ENCODE peak calls at places on chromosomes 6 and 20, in nine cellular contexts. Z is stimulated activated CD4-positive, alpha-beta T cell treated with anti-CD3 and anti-CD28 coated beads, Interleukin-15, amount 100 ng/mL, for 24 hours; F is SK-N-MC; J is H54; W is choroid plexus epithelial cell; O is retina; A is endothelial cell; N is substantia nigra; R is left cardiac atrium. I is an unnamed sample.

GRCh38 chr20:12882832-12883506 is 125.8 kb upstream of the SPTLC3 start:
- DNase-seq in F (no peak), N (no peak), A (no peak), O (no peak), J (no peak), W (peak; percentile 84), R (no peak), Z (no peak), I (no peak)

GRCh38 chr6:56807335-56807991 is 147.4 kb upstream of the BEND6 start:
- DNase-seq in F (no peak), W (peak; percentile 26), Z (no peak), A (no peak), R (no peak), O (no peak), J (no peak), N (no peak), I (no peak)

GRCh38 chr6:14547284-14548001 is 429.9 kb downstream of the CD83 start:
- DNase-seq in Z (no peak), N (no peak), F (no peak), A (no peak), J (no peak), W (no peak), O (no peak), R (no peak), I (no peak)

GRCh38 chr6:21527731-21528130 is 65.8 kb upstream of the SOX4 start:
- DNase-seq in Z (no peak), N (no peak), R (no peak), A (no peak), W (no peak), O (no peak), F (no peak), J (no peak), I (no peak)

GRCh38 chr20:22908437-22908836 is 126.7 kb upstream of the SSTR4 start:
- DNase-seq in F (no peak), N (no peak), R (no peak), O (no peak), J (no peak), W (no peak), A (no peak), Z (no peak), I (no peak)

GRCh38 chr6:170082067-170082466 is 208.8 kb downstream of the DLL1 start:
- DNase-seq in J (no peak), N (no peak), A (no peak), Z (no peak), R (peak; percentile 18), F (no peak), W (no peak), O (peak; percentile 6), I (no peak)

GRCh38 chr6:147166360-147166944 is 37.8 kb upstream of the STXBP5 start:
- DNase-seq in A (peak; percentile 7), J (no peak), Z (no peak), W (peak; percentile 41), F (no peak), O (no peak), R (no peak), N (no peak), I (no peak)

GRCh38 chr6:766625-767024 is 73.7 kb upstream of the EXOC2 start:
- DNase-seq in F (no peak), O (no peak), A (no peak), Z (no peak), J (no peak), W (no peak), N (no peak), R (no peak), I (no peak)

GRCh38 chr20:3794701-3795420 is 1.2 kb upstream of the CDC25B start:
- DNase-seq in W (no peak), J (no peak), F (no peak), R (no peak), Z (no peak), O (no peak), N (no peak), A (no peak), I (no peak)

GRCh38 chr6:53048431-53049195 is 16.6 kb upstream of the FBXO9 start:
- DNase-seq in N (no peak), Z (no peak), A (no peak), W (peak; percentile 90), O (no peak), R (no peak), J (peak; percentile 47), F (no peak), I (no peak)

GRCh38 chr6:166633732-166634535 is 6.9 kb upstream of the RPS6KA2 start:
- DNase-seq in F (no peak), A (no peak), O (no peak), R (no peak), N (no peak), Z (no peak), W (no peak), J (no peak), I (no peak)

GRCh38 chr6:52016918-52017748 is 70.3 kb downstream of the PKHD1 start:
- DNase-seq in R (no peak), A (no peak), Z (no peak), F (no peak), J (no peak), W (no peak), O (no peak), N (no peak), I (no peak)

GRCh38 chr6:77778527-77778926 is 125.7 kb downstream of the MEI4 start:
- DNase-seq in R (no peak), W (no peak), O (no peak), N (no peak), J (no peak), A (no peak), Z (no peak), F (no peak), I (no peak)

GRCh38 chr6:169811072-169811471 is 59.6 kb downstream of the ERMARD start:
- DNase-seq in A (no peak), Z (no peak), R (no peak), O (no peak), F (no peak), W (no peak), J (no peak), N (no peak), I (no peak)

GRCh38 chr6:113122060-113122459 is 735.1 kb upstream of the MARCKS start:
- DNase-seq in A (peak; percentile 5), N (no peak), O (no peak), F (no peak), Z (no peak), R (no peak), W (peak; percentile 95), J (no peak), I (no peak)

GRCh38 chr20:46494077-46494476 is 19.3 kb downstream of the ZNF334 start:
- DNase-seq in R (no peak), J (no peak), W (no peak), Z (no peak), N (no peak), F (no peak), A (no peak), O (no peak), I (no peak)

GRCh38 chr6:157774153-157775135 is 48.6 kb upstream of the SNX9 start:
- DNase-seq in F (no peak), R (no peak), W (no peak), N (peak; percentile 31), Z (no peak), A (no peak), O (peak; percentile 9), J (no peak), I (peak; percentile 21)

GRCh38 chr20:31593221-31594001 is 11.7 kb upstream of the ID1 start:
- DNase-seq in N (no peak), Z (no peak), O (no peak), A (no peak), R (peak; percentile 59), W (peak; percentile 85), F (no peak), J (peak; percentile 92), I (no peak)

GRCh38 chr20:61942526-61942925 is 123.2 kb downstream of the TAF4 start:
- DNase-seq in R (peak; percentile 6), A (no peak), N (no peak), Z (no peak), J (no peak), O (no peak), W (no peak), F (no peak), I (peak; percentile 8)

GRCh38 chr20:12638633-12639360 is 370.0 kb upstream of the SPTLC3 start:
- DNase-seq in J (no peak), R (no peak), O (peak; percentile 43), A (no peak), F (no peak), W (no peak), N (no peak), Z (no peak), I (no peak)

GRCh38 chr6:32819729-32820128 is 2.9 kb upstream of the HLA-DOB start:
- DNase-seq in W (peak; percentile 69), J (no peak), F (no peak), Z (no peak), A (no peak), N (no peak), O (no peak), R (no peak), I (no peak)

GRCh38 chr6:152265651-152266050 is 371.5 kb downstream of the SYNE1 start:
- DNase-seq in J (no peak), N (no peak), O (no peak), A (no peak), R (no peak), Z (no peak), F (no peak), W (no peak), I (no peak)

GRCh38 chr20:43748274-43748673 is 21.5 kb upstream of the GTSF1L start:
- DNase-seq in O (no peak), F (no peak), N (no peak), J (no peak), A (no peak), W (peak; percentile 67), R (no peak), Z (no peak), I (no peak)

GRCh38 chr6:88426005-88426404 is 259.9 kb upstream of the CNR1 start:
- DNase-seq in Z (no peak), J (no peak), O (peak; percentile 15), R (no peak), A (no peak), W (no peak), F (no peak), N (no peak), I (no peak)

GRCh38 chr6:142537612-142538478 is 236.0 kb downstream of the ADGRG6 start:
- DNase-seq in F (no peak), O (no peak), R (no peak), N (no peak), J (no peak), Z (peak; percentile 23), W (peak; percentile 44), A (no peak), I (no peak)

GRCh38 chr6:53796451-53796780 is 1.6 kb downstream of the LRRC1 start:
- DNase-seq in W (no peak), R (no peak), Z (no peak), N (no peak), O (no peak), F (peak; percentile 16), J (no peak), A (no peak), I (no peak)

GRCh38 chr6:134753001-134753400 is 196.9 kb downstream of the ALDH8A1 start:
- DNase-seq in F (no peak), W (no peak), R (no peak), A (no peak), O (no peak), J (no peak), Z (no peak), N (no peak), I (no peak)

GRCh38 chr6:26223677-26224546 is 136.7 kb downstream of the HFE start:
- DNase-seq in J (peak; percentile 30), N (no peak), O (peak; percentile 93), A (no peak), Z (peak; percentile 68), R (peak; percentile 62), W (peak; percentile 97), F (no peak), I (peak; percentile 62)

GRCh38 chr20:34639755-34640222 is 37.1 kb downstream of the PIGU start:
- DNase-seq in Z (no peak), A (no peak), J (no peak), R (no peak), N (no peak), O (peak; percentile 15), W (peak; percentile 69), F (no peak), I (no peak)